ENCODE peak calls at places on chromosomes 12 and 14, in seven cellular contexts. N is foreskin fibroblast, C is spleen, M is Caco-2, B is tibial artery, H is endothelial cell, T is epithelial cell of esophagus. S is an unnamed sample.

GRCh38 chr12:93183940-93184663 is 193.6 kb upstream of the NUDT4 start:
- DNase-seq in N (no peak), T (no peak), B (peak), H (no peak), C (no peak), M (no peak), S (no peak)

GRCh38 chr12:116026346-116026745 is 251.1 kb downstream of the MED13L start:
- DNase-seq in B (no peak), H (no peak), M (no peak), C (no peak), N (no peak), T (no peak), S (no peak)

GRCh38 chr14:104877806-104878550 is 12.9 kb downstream of the CEP170B start:
- DNase-seq in B (no peak), H (no peak), M (no peak), T (no peak), C (peak), N (no peak), S (no peak)

GRCh38 chr12:109115758-109116610 is at the start of gene ACACB:
- DNase-seq in T (no peak), H (no peak), N (no peak), M (no peak), B (peak), C (peak), S (no peak)

GRCh38 chr12:12600659-12601058 is 11.0 kb upstream of the CREBL2 start:
- DNase-seq in M (no peak), N (no peak), T (no peak), B (peak), H (no peak), C (no peak), S (no peak)

GRCh38 chr12:42862055-42862454 is 272.5 kb upstream of the PRICKLE1 start:
- DNase-seq in B (no peak), H (no peak), N (no peak), M (no peak), C (no peak), T (peak), S (no peak)

GRCh38 chr14:68449565-68450295 is 343.1 kb downstream of the ZFP36L1 start:
- DNase-seq in C (no peak), M (no peak), B (no peak), H (no peak), T (no peak), N (no peak), S (no peak)

GRCh38 chr12:113136128-113136989 is 798 bp upstream of the RASAL1 start:
- DNase-seq in M (no peak), T (no peak), H (no peak), B (no peak), N (no peak), C (peak), S (no peak)

GRCh38 chr14:68637106-68638021 is 155.5 kb downstream of the ZFP36L1 start:
- DNase-seq in H (no peak), C (peak), M (no peak), T (peak), N (peak), B (no peak), S (no peak)

GRCh38 chr12:6062427-6063378 is 61.8 kb downstream of the VWF start:
- DNase-seq in H (peak), N (peak), T (peak), B (no peak), M (peak), C (peak), S (peak)

GRCh38 chr14:74400919-74401503 is 25.0 kb downstream of the SYNDIG1L start:
- DNase-seq in B (no peak), H (no peak), C (no peak), M (no peak), T (no peak), N (no peak), S (no peak)

GRCh38 chr14:90193925-90194324 is 62.4 kb upstream of the PSMC1 start:
- DNase-seq in N (no peak), C (no peak), H (peak), M (no peak), B (no peak), T (no peak), S (no peak)

GRCh38 chr14:39138450-39138849 is 24.3 kb downstream of the GEMIN2 start:
- DNase-seq in B (no peak), C (no peak), H (no peak), N (no peak), T (no peak), M (no peak), S (no peak)

GRCh38 chr14:81192594-81192993 is 28.2 kb downstream of the GTF2A1 start:
- DNase-seq in H (no peak), T (no peak), C (no peak), N (no peak), B (no peak), M (no peak), S (no peak)

GRCh38 chr14:74612346-74613021 is 447 bp upstream of the LTBP2 start:
- DNase-seq in B (peak), T (peak), M (peak), N (peak), C (peak), H (peak), S (peak)

GRCh38 chr12:38163442-38163801 is 153.2 kb upstream of the ALG10B start:
- DNase-seq in B (no peak), T (no peak), N (no peak), C (peak), M (no peak), H (no peak), S (no peak)

GRCh38 chr12:108714866-108715265 is 16.5 kb downstream of the CORO1C start:
- DNase-seq in B (no peak), N (no peak), H (no peak), T (no peak), M (no peak), C (no peak), S (no peak)

GRCh38 chr14:94586635-94587034 is 5.4 kb downstream of the SERPINA5 start:
- DNase-seq in C (no peak), M (no peak), N (no peak), H (no peak), T (no peak), B (no peak), S (no peak)

GRCh38 chr12:31868980-31869379 is 90.2 kb upstream of the RESF1 start:
- DNase-seq in B (no peak), N (peak), C (no peak), M (no peak), H (no peak), T (peak), S (peak)

GRCh38 chr14:104299993-104300761 is 161.8 kb downstream of the KIF26A start:
- DNase-seq in N (no peak), B (peak), T (no peak), H (no peak), C (no peak), M (no peak), S (no peak)

GRCh38 chr14:89418976-89419375 is 1.9 kb upstream of the FOXN3 start:
- DNase-seq in N (no peak), C (no peak), M (no peak), T (no peak), B (no peak), H (no peak), S (no peak)

GRCh38 chr12:38411426-38411825 is 94.9 kb downstream of the ALG10B start:
- DNase-seq in H (no peak), N (no peak), T (no peak), B (no peak), C (no peak), M (no peak), S (no peak)

GRCh38 chr12:75414671-75415070 is 23.8 kb downstream of the GLIPR1L2 start:
- DNase-seq in B (no peak), M (no peak), N (no peak), C (no peak), T (no peak), H (no peak), S (no peak)

GRCh38 chr12:91690521-91690920 is 455.1 kb downstream of the BTG1 start:
- DNase-seq in N (no peak), C (no peak), M (no peak), H (no peak), B (no peak), T (no peak), S (no peak)

GRCh38 chr12:91695964-91696363 is 449.7 kb downstream of the BTG1 start:
- DNase-seq in M (no peak), T (no peak), N (no peak), C (no peak), B (no peak), H (no peak), S (no peak)
- TF ChIP-seq CTCF in M (no peak), T (peak), N (no peak), C (no peak), B (no peak), H (no peak), S (no peak)

DNA sequence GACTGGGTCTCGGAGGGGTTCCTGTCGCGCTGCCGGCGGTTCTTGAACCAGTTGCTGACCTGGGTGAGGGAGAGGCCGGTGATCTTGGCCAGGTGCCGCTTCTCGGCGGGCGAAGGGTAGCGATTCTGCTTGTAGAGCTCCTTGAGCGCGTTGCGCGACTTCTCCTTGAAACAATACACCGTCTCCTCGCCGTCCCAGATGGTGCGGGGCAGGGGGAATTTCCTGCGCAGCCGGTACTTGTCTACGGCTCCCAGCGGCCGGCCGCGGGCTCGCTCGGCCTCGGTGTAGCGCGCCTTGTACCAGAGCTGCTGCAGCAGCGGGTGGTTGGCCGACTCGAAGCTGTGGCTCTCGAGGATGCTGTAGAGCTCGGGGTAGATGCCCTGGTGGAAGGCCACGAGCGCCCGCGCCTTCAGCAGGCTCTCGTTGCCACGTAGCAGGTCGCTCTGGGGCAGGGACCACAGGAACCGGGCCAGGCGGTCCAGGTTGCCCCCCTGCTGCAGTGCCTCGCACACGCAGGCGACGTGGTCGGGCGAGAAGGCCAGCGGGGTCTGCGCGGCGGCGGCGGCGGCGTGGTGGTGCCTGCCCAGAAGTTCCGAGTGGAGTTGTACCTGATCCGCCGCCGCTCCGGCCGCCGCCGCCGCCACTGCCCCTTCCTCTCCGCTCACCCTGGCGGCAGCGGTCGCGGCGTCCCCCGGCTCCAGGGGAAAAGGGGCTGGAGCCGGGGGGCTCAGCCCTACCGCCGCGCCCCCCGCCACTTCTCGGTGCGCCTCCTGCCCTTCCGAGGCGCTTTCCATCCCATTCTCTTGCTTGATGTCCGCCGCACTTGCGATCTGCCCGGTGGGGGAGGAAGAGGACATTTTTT is 702 bp downstream of the SIX4 start:
- DNase-seq in B (peak), M (no peak), C (peak), H (peak), T (peak), N (peak), S (peak)
- TF ChIP-seq CTCF in B (no peak), M (no peak), C (no peak), H (no peak), T (no peak), N (no peak), S (no peak)

GRCh38 chr12:101823039-101823438 is 7.7 kb downstream of the GNPTAB start:
- DNase-seq in T (no peak), B (no peak), N (no peak), C (peak), H (no peak), M (no peak), S (no peak)

GRCh38 chr12:101819467-101819866 is 11.3 kb downstream of the GNPTAB start:
- DNase-seq in M (no peak), N (no peak), T (peak), C (no peak), H (no peak), B (no peak), S (no peak)

GRCh38 chr12:101824831-101825230 is 5.9 kb downstream of the GNPTAB start:
- DNase-seq in H (no peak), C (no peak), T (no peak), B (no peak), M (no peak), N (no peak), S (no peak)

GRCh38 chr12:101826766-101827368 is 3.9 kb downstream of the GNPTAB start:
- DNase-seq in T (no peak), C (no peak), B (no peak), H (no peak), N (no peak), M (no peak), S (no peak)

GRCh38 chr12:101823891-101824290 is 6.9 kb downstream of the GNPTAB start:
- DNase-seq in T (peak), M (no peak), C (no peak), B (peak), H (peak), N (no peak), S (peak)
- TF ChIP-seq CTCF in T (peak), M (no peak), C (peak), B (no peak), H (peak), N (no peak), S (peak)

GRCh38 chr12:10623131-10623530 is 9.7 kb upstream of the MAGOHB start:
- DNase-seq in C (no peak), T (no peak), N (no peak), H (no peak), B (no peak), M (no peak), S (no peak)
- TF ChIP-seq CTCF in C (no peak), T (no peak), N (no peak), H (no peak), B (no peak), M (no peak), S (no peak)

GRCh38 chr12:45613306-45613705 is 116.2 kb upstream of the ARID2 start:
- DNase-seq in M (no peak), B (no peak), C (no peak), H (no peak), N (peak), T (peak), S (no peak)
- TF ChIP-seq CTCF in M (no peak), B (no peak), C (no peak), H (no peak), N (no peak), T (no peak), S (no peak)

GRCh38 chr12:57846285-57846576 is 298 bp downstream of the CTDSP2 start:
- DNase-seq in M (no peak), T (peak), H (no peak), B (no peak), N (no peak), C (no peak), S (peak)

GRCh38 chr12:57845478-57846284 is 848 bp downstream of the CTDSP2 start:
- DNase-seq in N (no peak), C (peak), M (peak), T (peak), H (peak), B (peak), S (peak)

GRCh38 chr12:57848208-57848607 is 1.7 kb upstream of the CTDSP2 start:
- DNase-seq in M (no peak), B (no peak), H (no peak), T (no peak), N (no peak), C (no peak), S (no peak)

GRCh38 chr12:57844725-57845477 is 1.6 kb downstream of the CTDSP2 start:
- DNase-seq in C (peak), T (peak), B (peak), M (peak), H (peak), N (peak), S (peak)

DNA sequence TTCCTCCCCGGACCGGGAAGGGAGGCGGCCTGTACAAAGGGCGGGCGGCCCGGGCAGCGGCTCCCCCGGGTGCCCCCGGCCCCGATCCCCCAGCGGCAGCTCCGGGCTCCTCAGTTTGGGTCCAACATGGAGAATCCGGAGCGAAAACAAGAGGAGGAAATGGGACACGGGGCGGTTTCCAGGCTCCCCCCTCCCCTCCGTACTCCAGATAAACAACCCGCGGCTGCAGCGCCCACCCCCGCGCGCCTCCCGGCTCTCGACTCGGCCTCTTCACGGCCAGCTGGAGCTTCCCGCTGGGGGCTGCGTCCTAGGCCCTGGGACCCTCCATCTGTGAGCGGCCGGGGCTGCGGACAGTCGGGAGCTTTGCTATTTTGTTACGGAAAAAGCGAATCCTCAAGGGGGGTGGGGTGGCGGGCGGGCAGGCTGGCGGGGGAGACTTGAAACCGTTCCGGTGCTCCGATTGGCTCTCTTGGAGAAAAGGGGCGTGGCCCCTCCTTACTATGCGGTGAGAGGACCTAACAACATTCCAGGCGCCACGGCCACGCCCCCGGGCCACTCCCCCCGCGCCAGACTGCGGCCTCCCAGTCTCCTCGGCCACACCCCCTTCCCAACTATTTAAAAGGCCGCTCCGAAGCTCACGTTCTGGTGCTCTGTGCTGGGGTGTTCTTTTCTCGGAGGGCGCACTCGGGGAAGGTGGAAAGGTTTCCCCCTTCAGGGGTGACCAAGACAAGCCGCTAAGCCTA is at the start of gene CTDSP2:
- DNase-seq in C (peak), T (peak), N (peak), B (peak), M (peak), H (peak), S (peak)
- TF ChIP-seq CTCF in C (no peak), T (no peak), N (no peak), B (peak), M (no peak), H (no peak), S (no peak)

GRCh38 chr12:62008703-62009102 is 251.5 kb upstream of the USP15 start:
- DNase-seq in N (no peak), B (no peak), C (no peak), H (no peak), T (no peak), M (no peak), S (no peak)

GRCh38 chr12:62009445-62009844 is 250.8 kb upstream of the USP15 start:
- DNase-seq in M (no peak), B (no peak), C (no peak), N (no peak), T (no peak), H (no peak), S (no peak)

GRCh38 chr12:62014330-62014729 is 245.9 kb upstream of the USP15 start:
- DNase-seq in B (no peak), C (no peak), T (no peak), N (no peak), M (no peak), H (no peak), S (no peak)
- TF ChIP-seq CTCF in B (no peak), C (no peak), T (no peak), N (no peak), M (no peak), H (no peak), S (no peak)

S was measured in RWPE1.